ENCODE peak calls at places on chromosomes 5 and 9, in six cellular contexts. One of them, this sample, is unnamed.

GRCh38 chr9:136975624-136976023 is 1.7 kb upstream of the PTGDS start:
- DNase-seq in neural crest cell: no peak
- DNase-seq in GM06990: no peak
- DNase-seq in RWPE1: no peak
- DNase-seq in AG10803: peak; percentile 34
- DNase-seq in heart right ventricle: peak; percentile 76
- DNase-seq in this sample: no peak

GRCh38 chr5:6505415-6505763 is 56.7 kb downstream of the UBE2QL1 start:
- DNase-seq in neural crest cell: no peak
- DNase-seq in GM06990: no peak
- DNase-seq in RWPE1: no peak
- DNase-seq in AG10803: no peak
- DNase-seq in heart right ventricle: no peak
- DNase-seq in this sample: no peak

GRCh38 chr5:172902497-172903472 is 56.4 kb upstream of the RPL26L1 start:
- DNase-seq in neural crest cell: peak; percentile 24
- DNase-seq in GM06990: no peak
- DNase-seq in RWPE1: peak; percentile 45
- DNase-seq in AG10803: peak; percentile 96
- DNase-seq in heart right ventricle: peak; percentile 82
- DNase-seq in this sample: no peak

GRCh38 chr5:135353952-135354721 is 44.9 kb downstream of the MACROH2A1 start:
- DNase-seq in neural crest cell: no peak
- DNase-seq in GM06990: no peak
- DNase-seq in RWPE1: no peak
- DNase-seq in AG10803: peak; percentile 97
- DNase-seq in heart right ventricle: no peak
- DNase-seq in this sample: no peak

GRCh38 chr5:165622864-165623536 is 2117.6 kb downstream of the MAT2B start:
- DNase-seq in neural crest cell: no peak
- DNase-seq in GM06990: no peak
- DNase-seq in RWPE1: no peak
- DNase-seq in AG10803: no peak
- DNase-seq in heart right ventricle: no peak
- DNase-seq in this sample: no peak

GRCh38 chr5:84816746-84817547 is 432.3 kb upstream of the EDIL3 start:
- DNase-seq in neural crest cell: no peak
- DNase-seq in GM06990: no peak
- DNase-seq in RWPE1: no peak
- DNase-seq in AG10803: no peak
- DNase-seq in heart right ventricle: no peak
- DNase-seq in this sample: no peak

GRCh38 chr5:14436801-14437542 is 144.6 kb upstream of the OTULINL start:
- DNase-seq in neural crest cell: no peak
- DNase-seq in GM06990: no peak
- DNase-seq in RWPE1: no peak
- DNase-seq in AG10803: no peak
- DNase-seq in heart right ventricle: no peak
- DNase-seq in this sample: no peak

GRCh38 chr9:123349691-123350480 is 6.1 kb upstream of the CRB2 start:
- DNase-seq in neural crest cell: peak; percentile 79
- DNase-seq in GM06990: peak; percentile 60
- DNase-seq in RWPE1: peak; percentile 92
- DNase-seq in AG10803: peak; percentile 44
- DNase-seq in heart right ventricle: no peak
- DNase-seq in this sample: peak; percentile 46

GRCh38 chr5:53019320-53019719 is 30.2 kb downstream of the ITGA2 start:
- DNase-seq in neural crest cell: no peak
- DNase-seq in GM06990: no peak
- DNase-seq in RWPE1: peak; percentile 45
- DNase-seq in AG10803: peak; percentile 62
- DNase-seq in heart right ventricle: no peak
- DNase-seq in this sample: no peak

GRCh38 chr9:127753556-127753955 is 18.5 kb upstream of the TOR2A start:
- DNase-seq in neural crest cell: no peak
- DNase-seq in GM06990: no peak
- DNase-seq in RWPE1: no peak
- DNase-seq in AG10803: no peak
- DNase-seq in heart right ventricle: no peak
- DNase-seq in this sample: no peak

GRCh38 chr5:160349249-160349965 is 21.0 kb downstream of the C1QTNF2 start:
- DNase-seq in neural crest cell: no peak
- DNase-seq in GM06990: no peak
- DNase-seq in RWPE1: no peak
- DNase-seq in AG10803: no peak
- DNase-seq in heart right ventricle: no peak
- DNase-seq in this sample: no peak

GRCh38 chr5:140165921-140166270 is 9.1 kb upstream of the CYSTM1 start:
- DNase-seq in neural crest cell: no peak
- DNase-seq in GM06990: no peak
- DNase-seq in RWPE1: no peak
- DNase-seq in AG10803: no peak
- DNase-seq in heart right ventricle: no peak
- DNase-seq in this sample: no peak

GRCh38 chr9:19049872-19050636 is 827 bp downstream of the RRAGA start:
- DNase-seq in neural crest cell: no peak
- DNase-seq in GM06990: no peak
- DNase-seq in RWPE1: no peak
- DNase-seq in AG10803: peak; percentile 52
- DNase-seq in heart right ventricle: no peak
- DNase-seq in this sample: no peak

GRCh38 chr5:160188151-160188967 is 40.9 kb upstream of the FABP6 start:
- DNase-seq in neural crest cell: no peak
- DNase-seq in GM06990: no peak
- DNase-seq in RWPE1: peak; percentile 41
- DNase-seq in AG10803: peak; percentile 65
- DNase-seq in heart right ventricle: peak; percentile 48
- DNase-seq in this sample: no peak

GRCh38 chr5:72438141-72438540 is 69.1 kb downstream of the ZNF366 start:
- DNase-seq in neural crest cell: no peak
- DNase-seq in GM06990: no peak
- DNase-seq in RWPE1: peak; percentile 68
- DNase-seq in AG10803: no peak
- DNase-seq in heart right ventricle: no peak
- DNase-seq in this sample: no peak

GRCh38 chr5:147310059-147310704 is 75.4 kb downstream of the STK32A start:
- DNase-seq in neural crest cell: no peak
- DNase-seq in GM06990: no peak
- DNase-seq in RWPE1: peak; percentile 84
- DNase-seq in AG10803: peak; percentile 55
- DNase-seq in heart right ventricle: peak; percentile 23
- DNase-seq in this sample: no peak

GRCh38 chr9:114521846-114522245 is 16.6 kb upstream of the WHRN start:
- DNase-seq in neural crest cell: no peak
- DNase-seq in GM06990: no peak
- DNase-seq in RWPE1: no peak
- DNase-seq in AG10803: peak; percentile 26
- DNase-seq in heart right ventricle: no peak
- DNase-seq in this sample: no peak

GRCh38 chr5:14250094-14250777 is 107.1 kb downstream of the TRIO start:
- DNase-seq in neural crest cell: peak; percentile 40
- DNase-seq in GM06990: peak; percentile 50
- DNase-seq in RWPE1: no peak
- DNase-seq in AG10803: peak; percentile 69
- DNase-seq in heart right ventricle: peak; percentile 55
- DNase-seq in this sample: no peak

GRCh38 chr5:110439280-110439679 is 287.2 kb downstream of the TMEM232 start:
- DNase-seq in neural crest cell: no peak
- DNase-seq in GM06990: no peak
- DNase-seq in RWPE1: no peak
- DNase-seq in AG10803: no peak
- DNase-seq in heart right ventricle: no peak
- DNase-seq in this sample: no peak

GRCh38 chr9:124139001-124139400 is 118.7 kb upstream of the NEK6 start:
- DNase-seq in neural crest cell: no peak
- DNase-seq in GM06990: no peak
- DNase-seq in RWPE1: no peak
- DNase-seq in AG10803: peak; percentile 84
- DNase-seq in heart right ventricle: no peak
- DNase-seq in this sample: no peak

GRCh38 chr9:131530546-131530929 is 525 bp downstream of the UCK1 start:
- DNase-seq in neural crest cell: peak; percentile 32
- DNase-seq in GM06990: no peak
- DNase-seq in RWPE1: peak; percentile 94
- DNase-seq in AG10803: peak; percentile 15
- DNase-seq in heart right ventricle: no peak
- DNase-seq in this sample: no peak

GRCh38 chr9:34317436-34317835 is 11.6 kb downstream of the KIF24 start:
- DNase-seq in neural crest cell: no peak
- DNase-seq in GM06990: no peak
- DNase-seq in RWPE1: no peak
- DNase-seq in AG10803: no peak
- DNase-seq in heart right ventricle: no peak
- DNase-seq in this sample: no peak

GRCh38 chr9:21110708-21111576 is 30.7 kb downstream of the IFNW1 start:
- DNase-seq in neural crest cell: peak; percentile 6
- DNase-seq in GM06990: peak; percentile 38
- DNase-seq in RWPE1: peak; percentile 57
- DNase-seq in AG10803: peak; percentile 74
- DNase-seq in heart right ventricle: no peak
- DNase-seq in this sample: no peak

GRCh38 chr5:10304932-10305331 is 2.8 kb downstream of the CMBL start:
- DNase-seq in neural crest cell: no peak
- DNase-seq in GM06990: no peak
- DNase-seq in RWPE1: no peak
- DNase-seq in AG10803: no peak
- DNase-seq in heart right ventricle: no peak
- DNase-seq in this sample: no peak

GRCh38 chr5:1214163-1214935 is 10.8 kb upstream of the SLC6A18 start:
- DNase-seq in neural crest cell: no peak
- DNase-seq in GM06990: no peak
- DNase-seq in RWPE1: no peak
- DNase-seq in AG10803: no peak
- DNase-seq in heart right ventricle: peak; percentile 2
- DNase-seq in this sample: no peak

GRCh38 chr9:133045132-133045531 is 14.3 kb downstream of the GTF3C5 start:
- DNase-seq in neural crest cell: no peak
- DNase-seq in GM06990: no peak
- DNase-seq in RWPE1: no peak
- DNase-seq in AG10803: no peak
- DNase-seq in heart right ventricle: no peak
- DNase-seq in this sample: no peak

GRCh38 chr5:136236479-136237083 is 43.6 kb upstream of the SMIM32 start:
- DNase-seq in neural crest cell: no peak
- DNase-seq in GM06990: no peak
- DNase-seq in RWPE1: no peak
- DNase-seq in AG10803: no peak
- DNase-seq in heart right ventricle: no peak
- DNase-seq in this sample: no peak

GRCh38 chr9:32706004-32706749 is 70.7 kb upstream of the TAF1L start:
- DNase-seq in neural crest cell: no peak
- DNase-seq in GM06990: no peak
- DNase-seq in RWPE1: no peak
- DNase-seq in AG10803: no peak
- DNase-seq in heart right ventricle: no peak
- DNase-seq in this sample: no peak

GRCh38 chr5:110757118-110757729 is 18.4 kb downstream of the SLC25A46 start:
- DNase-seq in neural crest cell: peak; percentile 20
- DNase-seq in GM06990: no peak
- DNase-seq in RWPE1: peak; percentile 32
- DNase-seq in AG10803: peak; percentile 56
- DNase-seq in heart right ventricle: no peak
- DNase-seq in this sample: no peak

GRCh38 chr5:126723643-126724042 is 53.3 kb upstream of the LMNB1 start:
- DNase-seq in neural crest cell: no peak
- DNase-seq in GM06990: no peak
- DNase-seq in RWPE1: no peak
- DNase-seq in AG10803: peak; percentile 4
- DNase-seq in heart right ventricle: no peak
- DNase-seq in this sample: no peak

GRCh38 chr9:83144492-83144891 is 81.5 kb upstream of the RASEF start:
- DNase-seq in neural crest cell: no peak
- DNase-seq in GM06990: no peak
- DNase-seq in RWPE1: no peak
- DNase-seq in AG10803: no peak
- DNase-seq in heart right ventricle: no peak
- DNase-seq in this sample: no peak
- TF ChIP-seq CTCF in neural crest cell: no peak
- TF ChIP-seq CTCF in GM06990: no peak
- TF ChIP-seq CTCF in RWPE1: no peak
- TF ChIP-seq CTCF in AG10803: no peak
- TF ChIP-seq CTCF in heart right ventricle: no peak
- TF ChIP-seq CTCF in this sample: no peak

DNA sequence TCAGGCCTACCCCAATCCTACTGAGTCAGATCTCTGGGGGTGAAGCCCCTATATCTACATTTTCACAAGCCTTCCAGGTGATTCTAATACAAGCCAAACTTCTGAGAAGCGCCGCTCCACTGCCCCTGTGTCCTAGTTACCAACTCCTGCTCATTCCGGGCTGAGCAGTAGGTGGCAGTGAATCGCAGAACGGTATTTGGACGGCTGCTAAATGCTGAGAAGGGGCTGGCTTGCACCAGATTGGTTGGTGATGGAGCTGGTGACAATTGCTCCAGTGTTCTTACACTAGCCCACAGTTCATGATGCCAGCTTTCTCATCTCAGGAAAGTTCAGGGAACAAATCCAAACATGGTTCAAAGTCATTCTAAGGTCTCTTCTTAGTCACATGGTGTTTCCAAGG is 31.1 kb upstream of the FGF1 start:
- DNase-seq in neural crest cell: peak; percentile 56
- DNase-seq in GM06990: no peak
- DNase-seq in RWPE1: no peak
- DNase-seq in AG10803: peak; percentile 53
- DNase-seq in heart right ventricle: peak; percentile 38
- DNase-seq in this sample: no peak
- TF ChIP-seq CTCF in neural crest cell: peak; percentile 63
- TF ChIP-seq CTCF in GM06990: peak; percentile 68
- TF ChIP-seq CTCF in RWPE1: no peak
- TF ChIP-seq CTCF in AG10803: peak; percentile 70
- TF ChIP-seq CTCF in heart right ventricle: no peak
- TF ChIP-seq CTCF in this sample: no peak

GRCh38 chr5:171606414-171607024 is 179.1 kb upstream of the SMIM23 start:
- DNase-seq in neural crest cell: no peak
- DNase-seq in GM06990: no peak
- DNase-seq in RWPE1: no peak
- DNase-seq in AG10803: no peak
- DNase-seq in heart right ventricle: no peak
- DNase-seq in this sample: no peak
- TF ChIP-seq CTCF in neural crest cell: peak; percentile 52
- TF ChIP-seq CTCF in GM06990: peak; percentile 63
- TF ChIP-seq CTCF in RWPE1: peak; percentile 31
- TF ChIP-seq CTCF in AG10803: peak; percentile 45
- TF ChIP-seq CTCF in heart right ventricle: peak; percentile 32
- TF ChIP-seq CTCF in this sample: peak; percentile 23

DNA sequence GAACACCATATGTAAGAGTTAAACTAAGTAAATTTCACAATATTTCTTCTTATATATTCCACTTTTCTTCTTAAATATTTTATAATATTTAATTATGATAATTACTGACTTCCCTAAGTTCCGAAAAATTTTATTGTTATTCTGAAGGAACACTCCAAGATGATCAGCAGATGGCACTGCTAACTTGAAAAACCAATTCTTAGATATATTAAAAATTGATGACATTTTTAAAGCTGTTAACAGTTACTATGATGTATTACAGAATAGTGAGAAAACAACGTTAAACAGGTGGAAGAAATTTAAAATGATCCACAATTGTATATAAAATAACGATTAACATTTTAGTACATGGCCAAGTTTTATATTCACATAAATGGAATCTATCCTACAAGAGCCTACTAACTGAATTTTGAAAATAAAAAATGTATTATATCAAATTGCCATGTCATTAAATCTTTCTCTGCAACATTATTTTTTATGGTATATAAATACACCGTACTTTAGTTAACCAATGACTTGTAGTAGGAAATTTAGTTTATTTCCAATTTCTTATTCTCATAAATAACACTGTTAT is 30.1 kb upstream of the MUSK start:
- DNase-seq in neural crest cell: no peak
- DNase-seq in GM06990: no peak
- DNase-seq in RWPE1: peak; percentile 39
- DNase-seq in AG10803: peak; percentile 49
- DNase-seq in heart right ventricle: no peak
- DNase-seq in this sample: no peak
- TF ChIP-seq CTCF in neural crest cell: peak; percentile 68
- TF ChIP-seq CTCF in GM06990: peak; percentile 19
- TF ChIP-seq CTCF in RWPE1: peak; percentile 74
- TF ChIP-seq CTCF in AG10803: peak; percentile 59
- TF ChIP-seq CTCF in heart right ventricle: peak; percentile 53
- TF ChIP-seq CTCF in this sample: no peak